ENCODE peak calls at places on chromosome 1, in five cellular contexts. W is heart left ventricle; Q is pancreas; Z is CD8-positive, alpha-beta T cell; Y is astrocyte of the spinal cord. N is an unnamed sample.

GRCh38 chr1:53449693-53450092 is 9.5 kb upstream of the DMRTB1 start:
- DNase-seq in Z (no peak), Y (no peak), Q (no peak), W (no peak), N (no peak)

GRCh38 chr1:107575226-107575625 is 389.8 kb downstream of the VAV3 start:
- DNase-seq in Z (no peak), Q (no peak), Y (no peak), W (no peak), N (no peak)

GRCh38 chr1:12179111-12179519 is 12.3 kb downstream of the TNFRSF1B start:
- DNase-seq in W (no peak), Z (peak), Q (no peak), Y (peak), N (no peak)

GRCh38 chr1:115067460-115067859 is 21.8 kb downstream of the TSPAN2 start:
- DNase-seq in Q (no peak), Y (peak), W (no peak), Z (no peak), N (no peak)

GRCh38 chr1:21200767-21201166 is 24.1 kb upstream of the EIF4G3 start:
- DNase-seq in Z (no peak), Q (no peak), Y (peak), W (no peak), N (no peak)

GRCh38 chr1:231139125-231139649 is 22.7 kb upstream of the TRIM67 start:
- DNase-seq in Z (no peak), Y (peak), Q (no peak), W (no peak), N (no peak)

GRCh38 chr1:24403806-24404205 is 9.8 kb downstream of the STPG1 start:
- DNase-seq in W (no peak), Q (no peak), Y (no peak), Z (no peak), N (no peak)

GRCh38 chr1:41917835-41918449 is 780 bp downstream of the HIVEP3 start:
- DNase-seq in Q (peak), W (peak), Z (no peak), Y (no peak), N (peak)

GRCh38 chr1:35650416-35650815 is 9.1 kb upstream of the PSMB2 start:
- DNase-seq in Z (no peak), W (no peak), Y (no peak), Q (no peak), N (no peak)

GRCh38 chr1:246785536-246786111 is 61.4 kb downstream of the SCCPDH start:
- DNase-seq in W (no peak), Z (no peak), Y (no peak), Q (no peak), N (no peak)

N was measured in mucosa of descending colon.